ENCODE peak calls at places on chromosome 16, in nine cellular contexts. D is heart right ventricle; Z is activated naive CD4-positive, alpha-beta T cell treated with anti-CD3 and anti-CD28 coated beads, Interleukin-2, amount 10 ng/mL, durations not matched to agents 7 days and 5 days; H is activated CD8-positive, alpha-beta memory T cell treated with anti-CD3 and anti-CD28 coated beads, Interleukin-2, amount 50 U/mL, for 48 hours; B is HFFc6; N is GF-D8; X is bronchial epithelial cell; M is HS-5; Y is NCI-H1417 treated with DMSO at 0.1 percent for 48 hours. P is an unnamed sample.

GRCh38 chr16:10081201-10081940 is 100.9 kb downstream of the GRIN2A start:
- DNase-seq in D (no peak), H (no peak), Z (no peak), X (no peak), N (no peak), M (no peak), B (no peak), Y (no peak), P (no peak)

GRCh38 chr16:73365010-73365409 is 317.1 kb upstream of the ZFHX3 start:
- DNase-seq in H (no peak), X (no peak), D (peak; percentile 11), Y (peak; percentile 29), Z (no peak), N (no peak), M (no peak), B (no peak), P (peak; percentile 83)

GRCh38 chr16:47687694-47688093 is 226.6 kb downstream of the PHKB start:
- DNase-seq in D (no peak), X (peak; percentile 23), Y (no peak), B (no peak), M (no peak), N (no peak), Z (no peak), H (no peak), P (no peak)

GRCh38 chr16:874366-875181 is 74.0 kb upstream of the GNG13 start:
- DNase-seq in Z (no peak), D (no peak), H (no peak), M (no peak), Y (no peak), B (no peak), N (no peak), X (no peak), P (no peak)

GRCh38 chr16:88982286-88983084 is 5.5 kb upstream of the CBFA2T3 start:
- DNase-seq in B (no peak), Y (no peak), N (no peak), M (no peak), H (no peak), Z (no peak), X (no peak), D (no peak), P (no peak)

GRCh38 chr16:7914738-7915137 is 582.1 kb downstream of the RBFOX1 start:
- DNase-seq in H (no peak), B (no peak), M (no peak), Z (no peak), Y (no peak), N (no peak), D (no peak), X (no peak), P (no peak)

GRCh38 chr16:77868478-77868877 is 80.1 kb downstream of the VAT1L start:
- DNase-seq in X (no peak), B (no peak), M (no peak), Y (no peak), H (no peak), D (no peak), N (no peak), Z (peak; percentile 42), P (no peak)

GRCh38 chr16:85557083-85557975 is 55.8 kb upstream of the GSE1 start:
- DNase-seq in N (peak; percentile 32), Z (peak; percentile 32), M (no peak), H (peak; percentile 76), B (no peak), Y (no peak), X (peak; percentile 27), D (no peak), P (no peak)

GRCh38 chr16:22397931-22398330 is 23.5 kb upstream of the CDR2 start:
- DNase-seq in Y (no peak), D (no peak), Z (no peak), M (no peak), N (no peak), X (no peak), H (no peak), B (no peak), P (no peak)

GRCh38 chr16:4661661-4662060 is 31.7 kb upstream of the NUDT16L1 start:
- DNase-seq in N (peak; percentile 65), M (no peak), D (no peak), B (no peak), Y (no peak), Z (no peak), X (no peak), H (no peak), P (no peak)

GRCh38 chr16:19169081-19169639 is 1.1 kb downstream of the SYT17 start:
- DNase-seq in H (no peak), N (no peak), B (no peak), M (no peak), X (no peak), Y (no peak), Z (no peak), D (no peak), P (no peak)

GRCh38 chr16:89863741-89864391 is 9.5 kb upstream of the TCF25 start:
- DNase-seq in B (no peak), D (peak; percentile 37), M (no peak), X (peak; percentile 49), Y (no peak), Z (peak; percentile 68), N (no peak), H (peak; percentile 63), P (peak; percentile 43)

GRCh38 chr16:54507091-54507490 is 220.5 kb upstream of the IRX3 start:
- DNase-seq in Z (no peak), H (no peak), X (no peak), D (no peak), Y (no peak), B (no peak), N (no peak), M (no peak), P (no peak)

GRCh38 chr16:17777461-17777863 is 306.7 kb upstream of the XYLT1 start:
- DNase-seq in D (no peak), Z (no peak), H (no peak), M (peak; percentile 9), B (no peak), Y (no peak), X (no peak), N (no peak), P (peak; percentile 19)

GRCh38 chr16:87637357-87637756 is 35.0 kb downstream of the JPH3 start:
- DNase-seq in N (no peak), H (no peak), Z (no peak), D (no peak), Y (no peak), B (no peak), M (no peak), X (no peak), P (no peak)

GRCh38 chr16:3674513-3675295 is 20.2 kb downstream of the DNASE1 start:
- DNase-seq in Y (no peak), Z (no peak), X (no peak), D (no peak), H (no peak), N (no peak), M (no peak), B (no peak), P (no peak)

GRCh38 chr16:47977802-47978201 is 178.0 kb downstream of the ABCC12 start:
- DNase-seq in Z (no peak), D (no peak), H (no peak), M (no peak), B (no peak), Y (no peak), X (no peak), N (no peak), P (no peak)

GRCh38 chr16:85424260-85425060 is 188.7 kb upstream of the GSE1 start:
- DNase-seq in X (no peak), B (no peak), Z (peak; percentile 16), H (no peak), M (no peak), D (no peak), N (no peak), Y (no peak), P (no peak)

GRCh38 chr16:12344577-12345343 is 368.2 kb downstream of the SNX29 start:
- DNase-seq in Y (no peak), H (no peak), D (no peak), X (no peak), Z (no peak), B (no peak), N (no peak), M (no peak), P (no peak)

GRCh38 chr16:72256398-72257048 is 84.6 kb upstream of the PMFBP1 start:
- DNase-seq in H (no peak), Y (no peak), Z (no peak), X (peak; percentile 17), B (peak; percentile 85), M (peak; percentile 82), D (no peak), N (no peak), P (no peak)

GRCh38 chr16:9869776-9870175 is 312.5 kb downstream of the GRIN2A start:
- DNase-seq in D (peak; percentile 55), B (no peak), M (no peak), Y (no peak), N (no peak), Z (no peak), X (no peak), H (no peak), P (no peak)

GRCh38 chr16:5020551-5020950 is 13.2 kb downstream of the NAGPA start:
- DNase-seq in H (no peak), M (no peak), Y (no peak), B (no peak), D (no peak), X (no peak), Z (no peak), N (no peak), P (no peak)

GRCh38 chr16:84617068-84617630 is 729 bp downstream of the COTL1 start:
- DNase-seq in Z (peak; percentile 72), X (no peak), M (no peak), D (no peak), H (peak; percentile 81), Y (no peak), B (no peak), N (no peak), P (no peak)

GRCh38 chr16:83713597-83713996 is 94.2 kb upstream of the HSBP1 start:
- DNase-seq in Y (no peak), H (no peak), X (no peak), D (no peak), B (no peak), Z (no peak), N (no peak), M (no peak), P (no peak)

GRCh38 chr16:50408001-50408400 is 39.2 kb upstream of the BRD7 start:
- DNase-seq in B (no peak), H (no peak), Y (no peak), D (no peak), Z (no peak), M (no peak), X (no peak), N (no peak), P (no peak)

GRCh38 chr16:83742520-83742919 is 65.3 kb upstream of the HSBP1 start:
- DNase-seq in N (no peak), Y (no peak), M (no peak), D (no peak), X (no peak), Z (no peak), H (no peak), B (no peak), P (no peak)

P was measured in adrenal gland.